ENCODE peak calls at places on chromosome 3, in ten cellular contexts. V is MM.1S, W is mammary epithelial cell, S is PC-3, U is ovary, Y is IMR-90, R is lower leg skin, N is uterus, D is cardiac muscle cell, M is fibroblast of lung. K is an unnamed sample.

GRCh38 chr3:115165701-115166100 is 18.6 kb upstream of the ZBTB20 start:
- DNase-seq in V (no peak), W (no peak), S (no peak), U (no peak), Y (peak; percentile 13), R (no peak), N (no peak), D (no peak), M (no peak), K (peak; percentile 20)

GRCh38 chr3:14911651-14912050 is 35.7 kb upstream of the NR2C2 start:
- DNase-seq in V (no peak), W (no peak), S (no peak), U (no peak), Y (no peak), R (no peak), N (no peak), D (no peak), M (no peak), K (no peak)

GRCh38 chr3:112579697-112580096 is 17.9 kb downstream of the SLC35A5 start:
- DNase-seq in V (no peak), W (peak; percentile 5), S (no peak), U (no peak), Y (peak; percentile 20), R (no peak), N (no peak), D (no peak), M (peak; percentile 4), K (no peak)

GRCh38 chr3:32414527-32415202 is 23.0 kb downstream of the CMTM7 start:
- DNase-seq in V (peak; percentile 39), W (peak; percentile 70), S (peak; percentile 77), U (no peak), Y (peak; percentile 77), R (no peak), N (no peak), D (peak; percentile 94), M (peak; percentile 31), K (no peak)

GRCh38 chr3:16513141-16514020 is at the start of gene RFTN1:
- DNase-seq in V (peak; percentile 19), W (peak; percentile 54), S (peak; percentile 63), U (peak; percentile 74), Y (peak; percentile 70), R (peak; percentile 26), N (peak; percentile 65), D (peak; percentile 64), M (peak; percentile 47), K (peak; percentile 62)

GRCh38 chr3:53028641-53029040 is 17.2 kb downstream of the SFMBT1 start:
- DNase-seq in V (no peak), W (no peak), S (no peak), U (no peak), Y (no peak), R (no peak), N (no peak), D (no peak), M (no peak), K (no peak)

GRCh38 chr3:67593761-67594234 is 60.6 kb downstream of the SUCLG2 start:
- DNase-seq in V (no peak), W (peak; percentile 38), S (peak; percentile 32), U (no peak), Y (peak; percentile 11), R (no peak), N (no peak), D (peak; percentile 55), M (peak; percentile 43), K (peak; percentile 69)

GRCh38 chr3:127036209-127037020 is 53.5 kb downstream of the PLXNA1 start:
- DNase-seq in V (no peak), W (no peak), S (no peak), U (peak; percentile 44), Y (no peak), R (no peak), N (no peak), D (no peak), M (no peak), K (no peak)

GRCh38 chr3:119316313-119316670 is 22.1 kb downstream of the ARHGAP31 start:
- DNase-seq in V (no peak), W (no peak), S (no peak), U (no peak), Y (no peak), R (no peak), N (no peak), D (no peak), M (no peak), K (no peak)

GRCh38 chr3:18295171-18295920 is 129.8 kb downstream of the SATB1 start:
- DNase-seq in V (peak; percentile 52), W (peak; percentile 82), S (peak; percentile 97), U (no peak), Y (peak; percentile 46), R (peak; percentile 19), N (no peak), D (peak; percentile 66), M (peak; percentile 25), K (peak; percentile 4)

GRCh38 chr3:65277788-65278187 is 590.0 kb upstream of the ADAMTS9 start:
- DNase-seq in V (no peak), W (no peak), S (no peak), U (no peak), Y (no peak), R (no peak), N (no peak), D (no peak), M (no peak), K (no peak)

GRCh38 chr3:149605902-149606301 is 51.9 kb downstream of the WWTR1 start:
- DNase-seq in V (no peak), W (peak; percentile 67), S (peak; percentile 33), U (no peak), Y (peak; percentile 85), R (no peak), N (no peak), D (no peak), M (peak; percentile 55), K (peak; percentile 62)

GRCh38 chr3:69368129-69368741 is 17.7 kb downstream of the FRMD4B start:
- DNase-seq in V (peak; percentile 95), W (peak; percentile 73), S (no peak), U (no peak), Y (no peak), R (no peak), N (no peak), D (peak; percentile 22), M (no peak), K (no peak)

GRCh38 chr3:176579741-176580185 is 617.5 kb downstream of the TBL1XR1 start:
- DNase-seq in V (no peak), W (no peak), S (peak; percentile 56), U (no peak), Y (peak; percentile 10), R (no peak), N (no peak), D (no peak), M (peak; percentile 5), K (peak; percentile 75)

GRCh38 chr3:41448396-41448795 is 249.1 kb downstream of the CTNNB1 start:
- DNase-seq in V (no peak), W (no peak), S (no peak), U (no peak), Y (no peak), R (no peak), N (no peak), D (no peak), M (no peak), K (no peak)

GRCh38 chr3:63353383-63353782 is 75.3 kb downstream of the SYNPR start:
- DNase-seq in V (no peak), W (peak; percentile 29), S (peak; percentile 56), U (no peak), Y (peak; percentile 52), R (no peak), N (no peak), D (peak; percentile 10), M (peak; percentile 20), K (peak; percentile 75)

GRCh38 chr3:27575509-27575908 is 91.3 kb upstream of the SLC4A7 start:
- DNase-seq in V (no peak), W (no peak), S (no peak), U (no peak), Y (no peak), R (no peak), N (no peak), D (peak; percentile 74), M (no peak), K (no peak)

GRCh38 chr3:48598323-48599076 is 3.4 kb upstream of the COL7A1 start:
- DNase-seq in V (no peak), W (peak; percentile 96), S (peak; percentile 94), U (peak; percentile 90), Y (peak; percentile 94), R (peak; percentile 81), N (peak; percentile 77), D (peak; percentile 95), M (peak; percentile 96), K (peak; percentile 96)

GRCh38 chr3:13145131-13145825 is 72.0 kb upstream of the IQSEC1 start:
- DNase-seq in V (no peak), W (no peak), S (peak; percentile 30), U (no peak), Y (no peak), R (no peak), N (no peak), D (no peak), M (no peak), K (no peak)
- TF ChIP-seq CTCF in V (no peak), W (no peak), S (peak; percentile 47), U (no peak), Y (no peak), R (no peak), N (no peak), D (no peak), M (no peak), K (no peak)

GRCh38 chr3:100992086-100993033 is 861 bp downstream of the ABI3BP start:
- DNase-seq in V (no peak), W (peak; percentile 30), S (peak; percentile 67), U (no peak), Y (peak; percentile 55), R (no peak), N (no peak), D (peak; percentile 65), M (peak; percentile 68), K (no peak)
- H3K4me3 ChIP-seq in V (no peak overlapping the region), W (no peak overlapping the region), S (peak overlapping the region; percentile 66), U (peak overlapping the region; percentile 37), Y (peak overlapping the region; percentile 55), R (peak overlapping the region; percentile 4), N (peak overlapping the region; percentile 41), D (no peak overlapping the region), M (peak overlapping the region; percentile 57), K (peak overlapping the region; percentile 42)

GRCh38 chr3:172276103-172276502 is 172.2 kb downstream of the GHSR start:
- DNase-seq in V (peak; percentile 40), W (no peak), S (no peak), U (no peak), Y (no peak), R (no peak), N (no peak), D (no peak), M (no peak), K (no peak)
- TF ChIP-seq CTCF in V (peak; percentile 47), W (no peak), S (peak; percentile 46), U (no peak), Y (no peak), R (no peak), N (no peak), D (no peak), M (no peak), K (no peak)

DNA sequence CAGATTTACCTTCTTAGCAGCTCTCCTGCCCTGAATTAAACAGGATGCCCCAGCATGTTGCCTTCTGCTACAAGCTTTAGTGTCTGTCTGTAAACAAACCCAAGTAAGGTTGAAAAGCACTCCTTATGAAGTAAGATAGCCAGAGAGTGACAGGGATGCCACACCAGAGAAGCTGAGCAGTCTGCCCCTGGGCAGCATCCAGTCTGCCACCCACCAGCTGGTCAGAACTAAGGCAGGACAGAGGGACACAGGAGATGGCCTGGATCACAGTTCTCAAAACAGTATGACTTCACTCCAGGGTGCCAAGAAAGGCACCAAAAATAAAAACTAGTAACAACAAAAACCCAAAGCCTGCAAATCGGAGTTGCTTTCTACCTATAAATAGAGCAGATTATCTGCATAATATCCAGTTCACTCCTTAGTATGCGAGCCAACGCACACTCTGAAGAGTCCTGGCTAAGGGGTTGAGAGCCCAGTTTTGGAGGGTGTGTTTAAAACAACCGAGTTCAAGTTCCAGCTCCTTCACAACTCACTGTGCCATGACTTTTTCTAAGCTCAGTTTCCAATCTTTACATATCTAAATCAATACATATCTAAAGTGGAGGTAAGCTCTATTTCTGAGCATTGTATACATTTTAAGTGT is 198.9 kb downstream of the KCNMB2 start:
- DNase-seq in V (no peak), W (no peak), S (no peak), U (no peak), Y (no peak), R (no peak), N (no peak), D (no peak), M (no peak), K (no peak)
- H3K4me3 ChIP-seq in V (no peak overlapping the region), W (no peak overlapping the region), S (no peak overlapping the region), U (no peak overlapping the region), Y (no peak overlapping the region), R (no peak overlapping the region), N (no peak overlapping the region), D (no peak overlapping the region), M (no peak overlapping the region), K (no peak overlapping the region)